ENCODE peak calls at places on chromosomes 13 and 19, in eight cellular contexts. O is RWPE1, M is GM23338, X is GM20000, H is esophagus muscularis mucosa, U is hepatocyte, J is fibroblast of lung, F is AG10803. Z is an unnamed sample.
A peak's percentile ranks its signal among the peaks of the same experiment; 100 is the strongest.

GRCh38 chr19:4987692-4988370 is 18.9 kb downstream of the KDM4B start:
- DNase-seq in U (no peak), H (no peak), O (no peak), X (no peak), J (peak; percentile 46), F (no peak), M (no peak), Z (peak; percentile 48)

GRCh38 chr13:86282450-86282849 is 483.2 kb upstream of the SLITRK6 start:
- DNase-seq in F (no peak), X (no peak), M (no peak), U (no peak), J (peak; percentile 58), H (no peak), O (no peak), Z (no peak)

GRCh38 chr13:19959141-19959830 is 759 bp downstream of the ZMYM2 start:
- DNase-seq in U (peak; percentile 71), F (peak; percentile 52), M (peak; percentile 61), O (peak; percentile 38), J (peak; percentile 42), X (peak; percentile 68), H (no peak), Z (peak; percentile 51)

GRCh38 chr19:50224986-50225747 is 21.7 kb downstream of the MYH14 start:
- DNase-seq in F (no peak), X (no peak), O (no peak), H (no peak), U (no peak), M (no peak), J (no peak), Z (no peak)

GRCh38 chr13:33312150-33312908 is 26.8 kb upstream of the STARD13 start:
- DNase-seq in O (peak; percentile 21), H (no peak), J (peak; percentile 14), F (peak; percentile 25), U (peak; percentile 33), X (no peak), M (peak; percentile 37), Z (peak; percentile 32)

GRCh38 chr19:19782783-19783182 is 38.8 kb downstream of the ZNF506 start:
- DNase-seq in F (no peak), J (no peak), M (no peak), U (no peak), O (no peak), X (no peak), H (no peak), Z (no peak)

GRCh38 chr19:11130824-11131455 is 24.6 kb downstream of the SPC24 start:
- DNase-seq in O (peak; percentile 55), M (peak; percentile 85), X (peak; percentile 81), J (peak; percentile 41), F (peak; percentile 54), H (peak; percentile 96), U (peak; percentile 85), Z (peak; percentile 74)

GRCh38 chr19:53881482-53882390 is at the start of gene PRKCG:
- DNase-seq in M (peak; percentile 90), O (no peak), H (no peak), J (no peak), F (no peak), U (peak; percentile 82), X (peak; percentile 68), Z (no peak)

GRCh38 chr19:17075860-17076538 is 422 bp downstream of the MYO9B start:
- DNase-seq in U (peak; percentile 50), J (peak; percentile 41), X (peak; percentile 48), H (no peak), M (peak; percentile 82), F (no peak), O (peak; percentile 39), Z (no peak)

GRCh38 chr19:5990289-5990797 is 12.4 kb upstream of the RANBP3 start:
- DNase-seq in O (no peak), F (no peak), H (no peak), M (peak; percentile 79), X (no peak), U (no peak), J (no peak), Z (no peak)

GRCh38 chr19:33460221-33460908 is 61.2 kb downstream of the PEPD start:
- DNase-seq in X (no peak), U (no peak), F (no peak), H (no peak), O (no peak), J (no peak), M (no peak), Z (no peak)

GRCh38 chr13:104326523-104326922 is 1260.3 kb upstream of the SLC10A2 start:
- DNase-seq in M (no peak), J (no peak), U (no peak), O (no peak), X (no peak), F (no peak), H (no peak), Z (no peak)

GRCh38 chr13:109844396-109844795 is 58.0 kb upstream of the IRS2 start:
- DNase-seq in U (no peak), O (no peak), F (peak; percentile 26), H (no peak), M (peak; percentile 10), X (no peak), J (peak; percentile 67), Z (no peak)

GRCh38 chr13:100381595-100382224 is 206.9 kb downstream of the GGACT start:
- DNase-seq in J (peak; percentile 20), F (no peak), H (no peak), M (no peak), U (no peak), O (no peak), X (no peak), Z (no peak)

GRCh38 chr13:36030670-36031331 is 100.4 kb downstream of the DCLK1 start:
- DNase-seq in J (peak; percentile 93), U (peak; percentile 15), H (no peak), O (peak; percentile 47), F (peak; percentile 44), X (no peak), M (peak; percentile 27), Z (peak; percentile 97)

GRCh38 chr19:10226376-10227214 is 4.5 kb downstream of the S1PR2 start:
- DNase-seq in O (no peak), M (no peak), U (peak; percentile 86), X (no peak), H (peak; percentile 95), J (peak; percentile 69), F (peak; percentile 92), Z (peak; percentile 95)

GRCh38 chr19:58181902-58182576 is 822 bp upstream of the ZNF274 start:
- DNase-seq in F (peak; percentile 3), U (no peak), J (no peak), M (peak; percentile 82), X (peak; percentile 49), O (no peak), H (no peak), Z (peak; percentile 50)

GRCh38 chr19:39810424-39810823 is 23.5 kb downstream of the DYRK1B start:
- DNase-seq in U (no peak), J (no peak), M (no peak), F (no peak), X (no peak), H (peak; percentile 19), O (no peak), Z (no peak)
- TF ChIP-seq CTCF in U (no peak), J (no peak), M (no peak), F (no peak), X (no peak), H (no peak), O (no peak), Z (no peak)

GRCh38 chr13:80338781-80339577 is 1.9 kb downstream of the SPRY2 start:
- DNase-seq in M (peak; percentile 72), J (peak; percentile 90), H (peak; percentile 93), X (peak; percentile 54), O (peak; percentile 48), U (peak; percentile 90), F (peak; percentile 86), Z (peak; percentile 87)
- TF ChIP-seq CTCF in M (no peak), J (no peak), H (peak; percentile 18), X (no peak), O (peak; percentile 39), U (peak; percentile 35), F (peak; percentile 48), Z (peak; percentile 33)

GRCh38 chr19:55340144-55340783 is 588 bp downstream of the KMT5C start:
- DNase-seq in O (no peak), X (no peak), U (peak; percentile 49), H (no peak), F (no peak), M (no peak), J (no peak), Z (no peak)

GRCh38 chr19:55341191-55342043 is 1.7 kb downstream of the KMT5C start:
- DNase-seq in U (peak; percentile 91), F (peak; percentile 53), O (peak; percentile 84), J (peak; percentile 52), M (peak; percentile 92), H (no peak), X (peak; percentile 94), Z (peak; percentile 59)

GRCh38 chr19:55342044-55342531 is 2.4 kb downstream of the KMT5C start:
- DNase-seq in F (no peak), J (no peak), U (no peak), H (no peak), O (no peak), X (no peak), M (peak; percentile 46), Z (no peak)

GRCh38 chr19:55340784-55341147 is 1.1 kb downstream of the KMT5C start:
- DNase-seq in U (peak; percentile 71), H (no peak), O (no peak), X (no peak), J (no peak), F (no peak), M (peak; percentile 62), Z (no peak)

DNA sequence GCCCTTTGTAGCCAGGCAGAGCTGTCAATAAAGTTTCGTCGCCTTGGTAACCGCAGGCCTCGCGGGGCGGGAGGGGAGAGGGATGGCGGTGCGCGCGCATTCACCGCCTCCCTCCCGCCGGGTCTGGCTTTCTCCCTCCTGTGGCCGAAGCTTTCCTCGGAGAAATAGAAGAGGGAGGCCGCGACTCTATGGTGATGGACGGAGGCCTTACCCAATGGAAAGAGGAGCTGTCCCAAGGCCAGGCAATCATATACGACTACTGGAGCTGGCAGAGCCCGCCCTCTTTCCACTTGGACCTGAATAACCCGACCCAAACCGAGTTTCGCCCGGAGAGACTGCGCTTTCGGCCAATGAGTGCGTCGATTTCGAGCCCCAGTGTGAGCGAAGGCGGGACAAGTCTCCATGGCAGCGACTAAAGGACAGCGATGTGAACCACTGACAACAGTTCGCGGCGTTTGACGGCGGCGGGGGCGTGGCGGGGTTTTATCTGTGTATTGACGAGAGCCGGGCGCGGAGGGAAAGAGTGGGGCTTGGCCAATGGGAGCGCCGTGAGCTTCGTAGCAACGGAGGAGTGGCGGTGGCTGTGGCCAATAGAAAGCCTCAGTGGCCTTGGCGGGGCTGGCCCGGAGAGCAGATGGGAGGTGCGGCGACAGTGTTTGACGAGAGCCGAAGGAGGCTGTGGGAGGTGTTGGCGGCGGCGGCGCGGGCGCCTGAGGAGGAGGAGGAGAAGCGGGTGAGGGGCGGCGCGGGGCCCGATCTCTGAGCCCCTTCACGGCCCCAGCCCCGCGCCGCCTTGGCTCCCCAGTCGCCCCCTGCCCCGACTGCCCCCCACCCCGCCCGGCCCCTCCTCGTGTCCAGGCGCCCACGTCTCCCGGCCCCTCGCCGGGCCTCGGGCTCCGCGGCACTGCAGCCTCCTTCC is at the start of gene KMT5C:
- DNase-seq in O (peak; percentile 100), J (peak; percentile 100), F (peak; percentile 100), X (peak; percentile 99), M (peak; percentile 100), H (peak; percentile 100), U (peak; percentile 100), Z (peak; percentile 100)
- TF ChIP-seq CTCF in O (no peak), J (peak; percentile 29), F (peak; percentile 43), X (no peak), M (no peak), H (no peak), U (no peak), Z (peak; percentile 33)

DNA sequence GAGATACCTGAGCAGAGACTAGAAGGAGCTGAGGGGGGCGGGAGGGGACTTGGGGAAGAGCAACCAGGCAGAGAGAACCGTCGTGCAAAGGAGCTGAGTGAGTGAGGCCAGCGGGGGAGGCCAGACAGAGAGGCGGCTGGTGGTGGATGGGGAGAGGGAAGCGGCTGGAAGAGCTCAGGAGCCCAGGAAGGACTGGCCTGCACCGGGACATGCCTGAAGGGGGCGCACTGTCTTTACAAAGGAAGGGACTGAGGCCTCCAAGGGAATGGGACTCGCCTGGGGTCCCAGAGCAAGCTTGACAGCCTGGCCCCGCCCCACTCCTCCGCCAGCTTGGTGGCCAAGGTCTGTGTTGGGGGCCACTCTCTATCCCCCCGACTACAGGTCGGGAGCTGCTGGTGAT is 14.9 kb downstream of the ONECUT3 start:
- DNase-seq in M (peak; percentile 93), O (no peak), U (no peak), X (no peak), F (no peak), H (no peak), J (no peak), Z (no peak)
- TF ChIP-seq CTCF in M (peak; percentile 64), O (no peak), U (no peak), X (no peak), F (peak; percentile 18), H (no peak), J (no peak), Z (peak; percentile 26)